ENCODE peak calls at places on chromosomes 16 and 17, in seven cellular contexts. One of them, this sample, is unnamed.

GRCh38 chr17:44367626-44368025 is 4.0 kb upstream of the FAM171A2 start:
- DNase-seq in memory B cell: no peak
- DNase-seq in activated T-helper 1 cell treated with anti-CD3 and anti-CD28 coated beads, Interleukin-12 subunit alpha, Interleukin-12 subunit beta, Interleukin-2, Interleukin-4 antibody, amounts not matched to agents 30 ng/mL and 10 ng/mL and 1 ng/mL, durations not matched to agents 14 hours and 24 hours and 36 hours: no peak
- DNase-seq in amniotic stem cell: no peak
- DNase-seq in NCI-H146: no peak
- DNase-seq in EL: no peak
- DNase-seq in iris pigment epithelial cell: no peak
- DNase-seq in this sample: no peak

GRCh38 chr17:29579866-29580771 is 9.3 kb downstream of the GIT1 start:
- DNase-seq in iris pigment epithelial cell: peak; percentile 73
- DNase-seq in memory B cell: peak; percentile 88
- DNase-seq in amniotic stem cell: no peak
- DNase-seq in NCI-H146: peak; percentile 62
- DNase-seq in EL: peak; percentile 79
- DNase-seq in activated T-helper 1 cell treated with anti-CD3 and anti-CD28 coated beads, Interleukin-12 subunit alpha, Interleukin-12 subunit beta, Interleukin-2, Interleukin-4 antibody, amounts not matched to agents 30 ng/mL and 10 ng/mL and 1 ng/mL, durations not matched to agents 14 hours and 24 hours and 36 hours: peak; percentile 79
- DNase-seq in this sample: no peak

GRCh38 chr16:48617104-48617503 is 7.1 kb upstream of the N4BP1 start:
- DNase-seq in iris pigment epithelial cell: no peak
- DNase-seq in amniotic stem cell: no peak
- DNase-seq in activated T-helper 1 cell treated with anti-CD3 and anti-CD28 coated beads, Interleukin-12 subunit alpha, Interleukin-12 subunit beta, Interleukin-2, Interleukin-4 antibody, amounts not matched to agents 30 ng/mL and 10 ng/mL and 1 ng/mL, durations not matched to agents 14 hours and 24 hours and 36 hours: no peak
- DNase-seq in memory B cell: no peak
- DNase-seq in NCI-H146: no peak
- DNase-seq in EL: no peak
- DNase-seq in this sample: no peak

GRCh38 chr16:11165349-11165748 is 90.7 kb downstream of the SOCS1 start:
- DNase-seq in EL: no peak
- DNase-seq in iris pigment epithelial cell: no peak
- DNase-seq in amniotic stem cell: no peak
- DNase-seq in NCI-H146: no peak
- DNase-seq in memory B cell: no peak
- DNase-seq in activated T-helper 1 cell treated with anti-CD3 and anti-CD28 coated beads, Interleukin-12 subunit alpha, Interleukin-12 subunit beta, Interleukin-2, Interleukin-4 antibody, amounts not matched to agents 30 ng/mL and 10 ng/mL and 1 ng/mL, durations not matched to agents 14 hours and 24 hours and 36 hours: no peak
- DNase-seq in this sample: no peak

GRCh38 chr16:66568355-66568754 is 2.1 kb downstream of the CMTM1 start:
- DNase-seq in iris pigment epithelial cell: peak; percentile 80
- DNase-seq in amniotic stem cell: no peak
- DNase-seq in NCI-H146: no peak
- DNase-seq in memory B cell: no peak
- DNase-seq in EL: peak; percentile 46
- DNase-seq in activated T-helper 1 cell treated with anti-CD3 and anti-CD28 coated beads, Interleukin-12 subunit alpha, Interleukin-12 subunit beta, Interleukin-2, Interleukin-4 antibody, amounts not matched to agents 30 ng/mL and 10 ng/mL and 1 ng/mL, durations not matched to agents 14 hours and 24 hours and 36 hours: no peak
- DNase-seq in this sample: no peak

GRCh38 chr17:75896360-75897075 is at the start of gene TRIM65:
- DNase-seq in activated T-helper 1 cell treated with anti-CD3 and anti-CD28 coated beads, Interleukin-12 subunit alpha, Interleukin-12 subunit beta, Interleukin-2, Interleukin-4 antibody, amounts not matched to agents 30 ng/mL and 10 ng/mL and 1 ng/mL, durations not matched to agents 14 hours and 24 hours and 36 hours: peak; percentile 73
- DNase-seq in EL: peak; percentile 82
- DNase-seq in NCI-H146: peak; percentile 82
- DNase-seq in amniotic stem cell: peak; percentile 54
- DNase-seq in iris pigment epithelial cell: peak; percentile 75
- DNase-seq in memory B cell: peak; percentile 73
- DNase-seq in this sample: no peak

GRCh38 chr17:57256708-57257112 is 387 bp downstream of the MSI2 start:
- DNase-seq in activated T-helper 1 cell treated with anti-CD3 and anti-CD28 coated beads, Interleukin-12 subunit alpha, Interleukin-12 subunit beta, Interleukin-2, Interleukin-4 antibody, amounts not matched to agents 30 ng/mL and 10 ng/mL and 1 ng/mL, durations not matched to agents 14 hours and 24 hours and 36 hours: no peak
- DNase-seq in EL: peak; percentile 25
- DNase-seq in amniotic stem cell: no peak
- DNase-seq in iris pigment epithelial cell: peak; percentile 25
- DNase-seq in NCI-H146: peak; percentile 51
- DNase-seq in memory B cell: no peak
- DNase-seq in this sample: no peak

GRCh38 chr17:27848941-27849340 is 44.2 kb downstream of the LYRM9 start:
- DNase-seq in activated T-helper 1 cell treated with anti-CD3 and anti-CD28 coated beads, Interleukin-12 subunit alpha, Interleukin-12 subunit beta, Interleukin-2, Interleukin-4 antibody, amounts not matched to agents 30 ng/mL and 10 ng/mL and 1 ng/mL, durations not matched to agents 14 hours and 24 hours and 36 hours: no peak
- DNase-seq in iris pigment epithelial cell: no peak
- DNase-seq in memory B cell: no peak
- DNase-seq in amniotic stem cell: no peak
- DNase-seq in EL: no peak
- DNase-seq in NCI-H146: no peak
- DNase-seq in this sample: no peak

GRCh38 chr16:21186326-21186691 is 25.1 kb downstream of the ZP2 start:
- DNase-seq in amniotic stem cell: no peak
- DNase-seq in NCI-H146: no peak
- DNase-seq in iris pigment epithelial cell: no peak
- DNase-seq in EL: no peak
- DNase-seq in activated T-helper 1 cell treated with anti-CD3 and anti-CD28 coated beads, Interleukin-12 subunit alpha, Interleukin-12 subunit beta, Interleukin-2, Interleukin-4 antibody, amounts not matched to agents 30 ng/mL and 10 ng/mL and 1 ng/mL, durations not matched to agents 14 hours and 24 hours and 36 hours: no peak
- DNase-seq in memory B cell: no peak
- DNase-seq in this sample: no peak

GRCh38 chr17:7207120-7208001 is 12.3 kb downstream of the DLG4 start:
- DNase-seq in EL: no peak
- DNase-seq in activated T-helper 1 cell treated with anti-CD3 and anti-CD28 coated beads, Interleukin-12 subunit alpha, Interleukin-12 subunit beta, Interleukin-2, Interleukin-4 antibody, amounts not matched to agents 30 ng/mL and 10 ng/mL and 1 ng/mL, durations not matched to agents 14 hours and 24 hours and 36 hours: no peak
- DNase-seq in memory B cell: no peak
- DNase-seq in NCI-H146: no peak
- DNase-seq in amniotic stem cell: no peak
- DNase-seq in iris pigment epithelial cell: peak; percentile 41
- DNase-seq in this sample: no peak

GRCh38 chr17:44637066-44637465 is 19.2 kb upstream of the MEIOC start:
- DNase-seq in memory B cell: no peak
- DNase-seq in iris pigment epithelial cell: no peak
- DNase-seq in NCI-H146: no peak
- DNase-seq in activated T-helper 1 cell treated with anti-CD3 and anti-CD28 coated beads, Interleukin-12 subunit alpha, Interleukin-12 subunit beta, Interleukin-2, Interleukin-4 antibody, amounts not matched to agents 30 ng/mL and 10 ng/mL and 1 ng/mL, durations not matched to agents 14 hours and 24 hours and 36 hours: no peak
- DNase-seq in EL: no peak
- DNase-seq in amniotic stem cell: no peak
- DNase-seq in this sample: peak; percentile 12

This sample was measured in smooth muscle cell of the brain vasculature.